ENCODE peak calls at places on chromosomes 2 and 18, in nine cellular contexts. N is colonic mucosa, Y is psoas muscle, T is pancreas, C is NB4, A is heart right ventricle, P is endothelial cell, I is dorsolateral prefrontal cortex, V is upper lobe of left lung. E is an unnamed sample.

GRCh38 chr18:54880706-54881105 is 52.4 kb downstream of the RAB27B start:
- DNase-seq in N (no peak), Y (no peak), T (no peak), C (no peak), A (no peak), P (no peak), I (no peak), V (no peak), E (no peak)

GRCh38 chr2:191166111-191166755 is 15.4 kb upstream of the STAT4 start:
- DNase-seq in N (no peak), Y (no peak), T (no peak), C (no peak), A (no peak), P (no peak), I (no peak), V (no peak), E (no peak)

GRCh38 chr2:130185896-130186295 is 3.8 kb downstream of the MZT2B start:
- DNase-seq in N (no peak), Y (no peak), T (no peak), C (no peak), A (no peak), P (no peak), I (no peak), V (no peak), E (no peak)

GRCh38 chr2:239238381-239238780 is 162.4 kb downstream of the HDAC4 start:
- DNase-seq in N (no peak), Y (no peak), T (no peak), C (no peak), A (no peak), P (no peak), I (no peak), V (no peak), E (no peak)

GRCh38 chr2:134927195-134927594 is 8.6 kb downstream of the CCNT2 start:
- DNase-seq in N (no peak), Y (no peak), T (no peak), C (peak; percentile 42), A (no peak), P (no peak), I (no peak), V (no peak), E (no peak)

GRCh38 chr2:64807417-64807816 is 153.7 kb upstream of the SERTAD2 start:
- DNase-seq in N (no peak), Y (no peak), T (no peak), C (peak; percentile 19), A (no peak), P (no peak), I (no peak), V (peak; percentile 70), E (no peak)

GRCh38 chr2:101790416-101790815 is 92.9 kb downstream of the MAP4K4 start:
- DNase-seq in N (no peak), Y (no peak), T (no peak), C (no peak), A (no peak), P (no peak), I (no peak), V (no peak), E (no peak)

GRCh38 chr2:241803387-241804325 is 5.3 kb upstream of the NEU4 start:
- DNase-seq in N (peak; percentile 26), Y (peak; percentile 83), T (peak; percentile 14), C (peak; percentile 68), A (peak; percentile 31), P (peak; percentile 19), I (peak; percentile 79), V (peak; percentile 22), E (peak; percentile 50)

GRCh38 chr18:46622999-46623398 is 34.0 kb downstream of the LOXHD1 start:
- DNase-seq in N (no peak), Y (no peak), T (no peak), C (peak; percentile 35), A (no peak), P (no peak), I (no peak), V (no peak), E (no peak)
- TF ChIP-seq CTCF in N (no peak), Y (no peak), T (no peak), C (no peak), A (peak; percentile 17), P (no peak), I (peak; percentile 46), V (no peak), E (no peak)

GRCh38 chr2:238128061-238129040 is 10.1 kb upstream of the KLHL30 start:
- DNase-seq in N (no peak), Y (peak; percentile 51), T (no peak), C (no peak), A (no peak), P (no peak), I (no peak), V (no peak), E (no peak)

GRCh38 chr2:238129166-238130010 is 9.1 kb upstream of the KLHL30 start:
- DNase-seq in N (no peak), Y (peak; percentile 31), T (no peak), C (no peak), A (no peak), P (no peak), I (no peak), V (no peak), E (no peak)

GRCh38 chr2:238126338-238126737 is 12.1 kb upstream of the KLHL30 start:
- DNase-seq in N (no peak), Y (no peak), T (no peak), C (no peak), A (no peak), P (no peak), I (no peak), V (no peak), E (no peak)

GRCh38 chr2:238126775-238127164 is 11.7 kb upstream of the KLHL30 start:
- DNase-seq in N (no peak), Y (no peak), T (no peak), C (no peak), A (no peak), P (no peak), I (no peak), V (no peak), E (no peak)

DNA sequence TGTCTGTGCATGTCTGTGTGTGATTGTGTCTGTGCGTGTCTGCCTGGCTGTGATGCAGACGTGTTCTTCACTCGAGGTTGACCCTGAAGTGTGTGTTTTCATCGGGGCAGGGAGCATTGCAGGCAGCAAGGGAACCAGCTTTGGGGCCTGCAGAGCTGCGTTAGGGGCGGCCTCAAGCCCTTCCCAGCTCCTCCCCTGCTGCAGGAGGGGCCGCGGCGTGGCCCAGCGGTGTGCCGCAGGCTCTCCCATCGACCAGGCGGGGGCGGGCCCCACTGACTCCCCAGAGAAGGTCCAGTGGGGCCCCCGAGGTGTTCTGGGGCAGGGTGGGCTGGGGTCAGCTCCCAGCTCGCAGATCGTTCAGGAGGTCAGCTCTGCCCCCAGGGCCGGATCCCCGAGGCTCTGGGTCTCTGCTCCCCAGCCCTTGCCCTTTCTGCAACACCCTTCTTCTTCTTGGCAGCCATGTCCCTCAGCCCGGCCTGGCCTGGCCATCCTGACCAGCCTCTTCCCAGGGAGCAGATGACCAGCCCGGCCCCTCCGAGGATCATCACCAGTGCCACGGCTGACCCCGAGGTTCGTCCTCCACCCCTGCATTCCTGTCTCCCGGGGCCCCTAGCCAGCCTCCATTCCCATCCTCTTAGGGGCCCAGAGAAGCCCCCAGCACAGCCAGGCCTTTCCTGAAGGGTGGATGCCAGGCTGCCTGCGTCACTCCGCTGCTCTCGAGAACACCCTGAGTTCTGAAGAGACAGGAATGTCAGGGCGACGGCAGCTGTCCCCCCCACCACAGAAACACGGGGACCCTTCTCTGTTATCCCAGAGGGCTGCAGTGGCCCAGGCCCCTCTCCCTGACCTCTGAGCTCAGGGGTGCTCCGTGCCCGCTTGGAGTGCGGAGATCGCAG is 11.1 kb upstream of the KLHL30 start:
- DNase-seq in N (no peak), Y (peak; percentile 58), T (no peak), C (peak; percentile 85), A (no peak), P (no peak), I (no peak), V (no peak), E (no peak)
- TF ChIP-seq CTCF in N (no peak), Y (no peak), T (no peak), C (no peak), A (peak; percentile 22), P (no peak), I (no peak), V (no peak), E (no peak)

GRCh38 chr2:189439342-189439741 is 1.9 kb upstream of the WDR75 start:
- DNase-seq in N (no peak), Y (no peak), T (no peak), C (no peak), A (no peak), P (no peak), I (no peak), V (no peak), E (no peak)
- TF ChIP-seq CTCF in N (no peak), Y (no peak), T (no peak), C (no peak), A (no peak), P (peak; percentile 18), I (no peak), V (no peak), E (no peak)

GRCh38 chr2:27217173-27218121 is at the start of gene CAD:
- DNase-seq in N (peak; percentile 88), Y (peak; percentile 90), T (peak; percentile 81), C (peak; percentile 96), A (peak; percentile 80), P (peak; percentile 84), I (peak; percentile 89), V (peak; percentile 92), E (peak; percentile 76)
- TF ChIP-seq CTCF in N (no peak), Y (peak; percentile 11), T (peak; percentile 11), C (no peak), A (peak; percentile 36), P (no peak), I (peak; percentile 19), V (no peak), E (no peak)

DNA sequence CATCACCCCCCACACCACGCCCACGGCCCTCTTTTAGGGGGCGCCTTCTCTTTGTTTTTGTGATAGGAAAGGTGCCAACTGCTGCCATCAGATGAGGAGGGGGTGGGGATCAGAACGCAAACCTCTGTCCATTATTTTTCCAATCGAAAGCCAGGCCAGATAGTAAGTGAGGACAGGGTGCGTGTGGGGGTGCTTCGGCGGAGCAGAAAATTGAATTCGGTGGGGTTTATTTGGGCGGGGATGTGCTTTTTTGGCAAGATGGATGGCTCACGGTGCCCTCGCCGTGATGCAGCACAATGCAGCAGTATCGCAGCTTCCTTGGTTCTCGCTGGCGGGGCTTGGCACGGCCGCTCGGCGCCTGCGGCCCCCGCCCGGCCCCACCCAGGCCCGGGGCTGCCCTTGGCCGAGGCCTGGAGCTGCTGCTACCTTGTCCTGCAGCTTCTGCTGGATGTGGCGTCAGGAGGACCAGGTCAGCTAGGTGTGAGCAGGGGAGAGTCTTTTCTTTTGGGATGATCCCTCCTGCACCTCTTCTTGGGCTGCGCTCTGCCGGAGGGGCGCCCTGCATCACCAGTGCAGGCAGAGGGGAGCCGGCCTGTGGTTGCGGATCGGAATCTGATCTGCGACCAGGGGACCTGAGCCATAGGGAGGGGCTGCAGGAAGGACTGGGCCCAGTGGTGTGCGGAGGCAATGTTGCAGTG is 1.3 kb downstream of the SPTBN1 start:
- DNase-seq in N (no peak), Y (peak; percentile 68), T (peak; percentile 16), C (peak; percentile 47), A (no peak), P (peak; percentile 34), I (peak; percentile 71), V (peak; percentile 44), E (no peak)
- TF ChIP-seq CTCF in N (no peak), Y (no peak), T (no peak), C (no peak), A (no peak), P (no peak), I (no peak), V (no peak), E (no peak)